ENCODE peak calls at places on chromosomes 5 and 9, in four cellular contexts. J is CD8-positive, alpha-beta memory T cell; Y is activated naive CD4-positive, alpha-beta T cell treated with anti-CD3 and anti-CD28 coated beads for 36 hours; Q is activated CD4-positive, alpha-beta T cell treated with anti-CD3 and anti-CD28 coated beads, Interleukin-2, amount 50 U/mL, for 4 hours. Z is an unnamed sample.

GRCh38 chr9:99823392-99824377 is 2.0 kb downstream of the NR4A3 start:
- DNase-seq in Y (peak; percentile 81), Q (peak; percentile 91), J (peak; percentile 44), Z (peak; percentile 41)

GRCh38 chr5:110665184-110665726 is 61.2 kb downstream of the TMEM232 start:
- DNase-seq in J (no peak), Y (no peak), Q (no peak), Z (no peak)

GRCh38 chr5:168592014-168592368 is 12.8 kb upstream of the PANK3 start:
- DNase-seq in J (no peak), Y (no peak), Q (no peak), Z (no peak)

GRCh38 chr5:36373527-36374086 is 71.9 kb upstream of the RANBP3L start:
- DNase-seq in Y (no peak), J (no peak), Q (no peak), Z (no peak)

GRCh38 chr5:154312000-154312399 is 121.5 kb downstream of the GALNT10 start:
- DNase-seq in J (no peak), Y (no peak), Q (no peak), Z (no peak)

GRCh38 chr9:76944011-76944410 is 38.1 kb upstream of the PRUNE2 start:
- DNase-seq in J (no peak), Q (no peak), Y (no peak), Z (no peak)

GRCh38 chr9:76358628-76359283 is 35.5 kb downstream of the RFK start:
- DNase-seq in J (no peak), Q (no peak), Y (no peak), Z (no peak)

GRCh38 chr9:13787234-13787833 is 507.8 kb upstream of the MPDZ start:
- DNase-seq in Y (no peak), J (no peak), Q (no peak), Z (no peak)

GRCh38 chr9:88791105-88791805 is 200.0 kb upstream of the S1PR3 start:
- DNase-seq in J (no peak), Y (peak; percentile 21), Q (no peak), Z (no peak)

GRCh38 chr9:121901616-121902015 is 191.5 kb downstream of the TTLL11 start:
- DNase-seq in Q (no peak), J (no peak), Y (no peak), Z (no peak)

GRCh38 chr5:54443264-54443663 is 12.2 kb upstream of the HSPB3 start:
- DNase-seq in Y (no peak), J (no peak), Q (no peak), Z (no peak)

GRCh38 chr9:99269429-99269828 is 47.3 kb downstream of the SEC61B start:
- DNase-seq in Y (no peak), Q (no peak), J (no peak), Z (no peak)

GRCh38 chr9:97387936-97388684 is 23.8 kb upstream of the TDRD7 start:
- DNase-seq in Y (no peak), Q (no peak), J (no peak), Z (no peak)

GRCh38 chr9:136591191-136591752 is 45.4 kb upstream of the NOTCH1 start:
- DNase-seq in J (no peak), Y (no peak), Q (no peak), Z (no peak)

GRCh38 chr9:85118990-85119755 is 449.6 kb downstream of the NTRK2 start:
- DNase-seq in Y (no peak), Q (no peak), J (no peak), Z (no peak)

GRCh38 chr5:6328173-6328572 is 50.2 kb downstream of the MED10 start:
- DNase-seq in Q (no peak), Y (peak; percentile 60), J (no peak), Z (no peak)

GRCh38 chr5:132059043-132059695 is 1.3 kb upstream of the IL3 start:
- DNase-seq in Y (peak; percentile 6), J (no peak), Q (no peak), Z (peak; percentile 69)

GRCh38 chr9:112921549-112921948 is 30.9 kb upstream of the SLC46A2 start:
- DNase-seq in Y (peak; percentile 10), Q (no peak), J (no peak), Z (no peak)

GRCh38 chr5:39266442-39266841 is 47.1 kb upstream of the FYB1 start:
- DNase-seq in Q (no peak), Y (no peak), J (no peak), Z (no peak)

GRCh38 chr5:134957920-134958608 is 9.6 kb upstream of the CATSPER3 start:
- DNase-seq in Q (no peak), J (no peak), Y (no peak), Z (no peak)

GRCh38 chr5:135318924-135319323 is 80.1 kb downstream of the MACROH2A1 start:
- DNase-seq in Q (no peak), J (no peak), Y (no peak), Z (no peak)

GRCh38 chr5:65815156-65815555 is 93.2 kb downstream of the NLN start:
- DNase-seq in Y (no peak), J (no peak), Q (no peak), Z (no peak)

GRCh38 chr5:179253730-179254129 is 91.5 kb downstream of the ADAMTS2 start:
- DNase-seq in J (no peak), Q (no peak), Y (no peak), Z (no peak)

GRCh38 chr5:150548123-150548522 is 40.2 kb downstream of the NDST1 start:
- DNase-seq in Q (no peak), Y (no peak), J (no peak), Z (no peak)

GRCh38 chr5:77867914-77868313 is 91.8 kb upstream of the TBCA start:
- DNase-seq in Q (no peak), J (no peak), Y (no peak), Z (no peak)

GRCh38 chr5:78137290-78137689 is 157.2 kb downstream of the AP3B1 start:
- DNase-seq in J (no peak), Y (no peak), Q (no peak), Z (no peak)

GRCh38 chr5:11904270-11904906 is at the start of gene CTNND2:
- DNase-seq in Y (no peak), J (no peak), Q (no peak), Z (no peak)

GRCh38 chr5:81626524-81626923 is 124.4 kb downstream of the SSBP2 start:
- DNase-seq in J (no peak), Y (no peak), Q (no peak), Z (no peak)

GRCh38 chr9:15401266-15401665 is 21.4 kb upstream of the SNAPC3 start:
- DNase-seq in Y (no peak), Q (no peak), J (no peak), Z (no peak)

GRCh38 chr5:174793684-174794328 is 69.4 kb downstream of the MSX2 start:
- DNase-seq in Y (peak; percentile 59), Q (peak; percentile 12), J (no peak), Z (peak; percentile 33)

GRCh38 chr5:61878471-61878870 is 427.5 kb upstream of the KIF2A start:
- DNase-seq in Y (no peak), Q (no peak), J (no peak), Z (no peak)

GRCh38 chr9:87800456-87800855 is 74.5 kb downstream of the CTSL start:
- DNase-seq in J (no peak), Y (no peak), Q (no peak), Z (no peak)